ENCODE peak calls at places on chromosomes 12 and 14, in eight cellular contexts. One of them, this sample, is unnamed.
A peak's percentile ranks its signal among the peaks of the same experiment; 100 is the strongest.

GRCh38 chr12:102314821-102315220 is 117.2 kb upstream of the PMCH start:
- DNase-seq in BJ: no peak
- DNase-seq in psoas muscle: no peak
- DNase-seq in left lung: no peak
- DNase-seq in suprapubic skin: no peak
- DNase-seq in IMR-90: peak; percentile 50
- DNase-seq in NB4: no peak
- DNase-seq in lower leg skin: no peak
- DNase-seq in this sample: no peak

GRCh38 chr12:6552140-6552551 is 3.7 kb downstream of the IFFO1 start:
- DNase-seq in BJ: no peak
- DNase-seq in psoas muscle: peak; percentile 82
- DNase-seq in left lung: peak; percentile 55
- DNase-seq in suprapubic skin: no peak
- DNase-seq in IMR-90: no peak
- DNase-seq in NB4: no peak
- DNase-seq in lower leg skin: no peak
- DNase-seq in this sample: no peak

GRCh38 chr14:64324461-64325255 is 30.5 kb upstream of the ESR2 start:
- DNase-seq in BJ: no peak
- DNase-seq in psoas muscle: no peak
- DNase-seq in left lung: no peak
- DNase-seq in suprapubic skin: no peak
- DNase-seq in IMR-90: peak; percentile 56
- DNase-seq in NB4: no peak
- DNase-seq in lower leg skin: no peak
- DNase-seq in this sample: peak; percentile 55

GRCh38 chr14:56896231-56896630 is 86.0 kb upstream of the OTX2 start:
- DNase-seq in BJ: no peak
- DNase-seq in psoas muscle: no peak
- DNase-seq in left lung: no peak
- DNase-seq in suprapubic skin: no peak
- DNase-seq in IMR-90: no peak
- DNase-seq in NB4: no peak
- DNase-seq in lower leg skin: no peak
- DNase-seq in this sample: no peak

GRCh38 chr12:46430340-46430948 is 57.9 kb upstream of the SLC38A2 start:
- DNase-seq in BJ: peak; percentile 48
- DNase-seq in psoas muscle: no peak
- DNase-seq in left lung: no peak
- DNase-seq in suprapubic skin: no peak
- DNase-seq in IMR-90: peak; percentile 89
- DNase-seq in NB4: peak; percentile 73
- DNase-seq in lower leg skin: no peak
- DNase-seq in this sample: peak; percentile 89

GRCh38 chr12:49515266-49515665 is 23.6 kb upstream of the KCNH3 start:
- DNase-seq in BJ: peak; percentile 13
- DNase-seq in psoas muscle: no peak
- DNase-seq in left lung: no peak
- DNase-seq in suprapubic skin: no peak
- DNase-seq in IMR-90: peak; percentile 90
- DNase-seq in NB4: peak; percentile 20
- DNase-seq in lower leg skin: no peak
- DNase-seq in this sample: peak; percentile 85

GRCh38 chr12:55072093-55072492 is 52.3 kb downstream of the NEUROD4 start:
- DNase-seq in BJ: no peak
- DNase-seq in psoas muscle: peak; percentile 25
- DNase-seq in left lung: peak; percentile 81
- DNase-seq in suprapubic skin: no peak
- DNase-seq in IMR-90: no peak
- DNase-seq in NB4: peak; percentile 65
- DNase-seq in lower leg skin: peak; percentile 15
- DNase-seq in this sample: peak; percentile 15

GRCh38 chr14:80434574-80435321 is 223.4 kb upstream of the DIO2 start:
- DNase-seq in BJ: no peak
- DNase-seq in psoas muscle: no peak
- DNase-seq in left lung: no peak
- DNase-seq in suprapubic skin: no peak
- DNase-seq in IMR-90: peak; percentile 45
- DNase-seq in NB4: no peak
- DNase-seq in lower leg skin: no peak
- DNase-seq in this sample: peak; percentile 17

GRCh38 chr14:93303659-93304058 is 29.2 kb downstream of the BTBD7 start:
- DNase-seq in BJ: no peak
- DNase-seq in psoas muscle: no peak
- DNase-seq in left lung: no peak
- DNase-seq in suprapubic skin: no peak
- DNase-seq in IMR-90: no peak
- DNase-seq in NB4: no peak
- DNase-seq in lower leg skin: no peak
- DNase-seq in this sample: no peak

GRCh38 chr12:43291516-43291915 is 260.5 kb downstream of the ADAMTS20 start:
- DNase-seq in BJ: no peak
- DNase-seq in psoas muscle: no peak
- DNase-seq in left lung: no peak
- DNase-seq in suprapubic skin: no peak
- DNase-seq in IMR-90: peak; percentile 88
- DNase-seq in NB4: no peak
- DNase-seq in lower leg skin: no peak
- DNase-seq in this sample: peak; percentile 80

GRCh38 chr12:132700212-132700913 is 10.3 kb upstream of the PGAM5 start:
- DNase-seq in BJ: peak; percentile 8
- DNase-seq in psoas muscle: no peak
- DNase-seq in left lung: peak; percentile 13
- DNase-seq in suprapubic skin: no peak
- DNase-seq in IMR-90: peak; percentile 35
- DNase-seq in NB4: no peak
- DNase-seq in lower leg skin: no peak
- DNase-seq in this sample: peak; percentile 63

GRCh38 chr12:34398706-34399630 is 376.7 kb downstream of the ALG10 start:
- DNase-seq in BJ: no peak
- DNase-seq in psoas muscle: peak; percentile 4
- DNase-seq in left lung: peak; percentile 51
- DNase-seq in suprapubic skin: peak; percentile 43
- DNase-seq in IMR-90: no peak
- DNase-seq in NB4: no peak
- DNase-seq in lower leg skin: peak; percentile 7
- DNase-seq in this sample: no peak

GRCh38 chr14:21524575-21525518 is 1.3 kb downstream of the SALL2 start:
- DNase-seq in BJ: no peak
- DNase-seq in psoas muscle: no peak
- DNase-seq in left lung: no peak
- DNase-seq in suprapubic skin: no peak
- DNase-seq in IMR-90: no peak
- DNase-seq in NB4: no peak
- DNase-seq in lower leg skin: no peak
- DNase-seq in this sample: no peak
- H3K4me3 ChIP-seq in BJ: peak overlapping the region; percentile 88
- H3K4me3 ChIP-seq in psoas muscle: peak overlapping the region; percentile 68
- H3K4me3 ChIP-seq in left lung: peak overlapping the region; percentile 53
- H3K4me3 ChIP-seq in suprapubic skin: peak overlapping the region; percentile 78
- H3K4me3 ChIP-seq in IMR-90: peak overlapping the region; percentile 100
- H3K4me3 ChIP-seq in NB4: no peak overlapping the region
- H3K4me3 ChIP-seq in lower leg skin: no peak overlapping the region
- H3K4me3 ChIP-seq in this sample: peak overlapping the region; percentile 62

GRCh38 chr12:16165506-16165905 is 112.0 kb downstream of the SLC15A5 start:
- DNase-seq in BJ: no peak
- DNase-seq in psoas muscle: peak; percentile 40
- DNase-seq in left lung: no peak
- DNase-seq in suprapubic skin: peak; percentile 58
- DNase-seq in IMR-90: peak; percentile 47
- DNase-seq in NB4: peak; percentile 49
- DNase-seq in lower leg skin: peak; percentile 39
- DNase-seq in this sample: peak; percentile 78
- TF ChIP-seq CTCF in BJ: peak; percentile 62
- TF ChIP-seq CTCF in psoas muscle: peak; percentile 10
- TF ChIP-seq CTCF in left lung: peak; percentile 44
- TF ChIP-seq CTCF in suprapubic skin: peak; percentile 19
- TF ChIP-seq CTCF in IMR-90: peak; percentile 68
- TF ChIP-seq CTCF in NB4: peak; percentile 38
- TF ChIP-seq CTCF in lower leg skin: no peak
- TF ChIP-seq CTCF in this sample: peak; percentile 68

GRCh38 chr12:107912421-107913004 is 138.0 kb downstream of the ASCL4 start:
- DNase-seq in BJ: no peak
- DNase-seq in psoas muscle: peak; percentile 23
- DNase-seq in left lung: peak; percentile 84
- DNase-seq in suprapubic skin: no peak
- DNase-seq in IMR-90: no peak
- DNase-seq in NB4: peak; percentile 66
- DNase-seq in lower leg skin: peak; percentile 42
- DNase-seq in this sample: peak; percentile 25
- H3K4me3 ChIP-seq in BJ: no peak overlapping the region
- H3K4me3 ChIP-seq in psoas muscle: no peak overlapping the region
- H3K4me3 ChIP-seq in left lung: no peak overlapping the region
- H3K4me3 ChIP-seq in suprapubic skin: peak overlapping the region; percentile 14
- H3K4me3 ChIP-seq in IMR-90: no peak overlapping the region
- H3K4me3 ChIP-seq in NB4: no peak overlapping the region
- H3K4me3 ChIP-seq in lower leg skin: no peak overlapping the region
- H3K4me3 ChIP-seq in this sample: no peak overlapping the region

DNA sequence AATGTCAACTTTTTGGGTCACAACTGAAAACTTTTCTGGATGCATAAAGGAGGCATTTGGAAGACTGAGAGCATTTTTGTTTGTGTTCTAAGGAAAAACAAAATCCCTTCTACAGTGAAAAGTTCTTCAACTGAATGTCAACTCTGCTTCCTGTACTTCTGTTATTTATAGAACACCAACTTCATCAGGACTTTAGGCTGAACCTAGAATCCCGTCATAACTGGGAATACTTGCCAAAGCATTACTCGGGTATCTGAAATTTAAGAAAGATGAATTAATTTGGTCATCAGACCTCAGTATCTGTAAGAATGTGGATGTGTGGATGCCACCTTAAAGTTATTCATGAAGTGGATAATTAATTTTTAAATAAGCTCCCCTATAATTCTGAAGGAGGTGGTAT is 73.2 kb downstream of the FERMT2 start:
- DNase-seq in BJ: no peak
- DNase-seq in psoas muscle: no peak
- DNase-seq in left lung: no peak
- DNase-seq in suprapubic skin: no peak
- DNase-seq in IMR-90: peak; percentile 72
- DNase-seq in NB4: no peak
- DNase-seq in lower leg skin: no peak
- DNase-seq in this sample: peak; percentile 69
- TF ChIP-seq CTCF in BJ: no peak
- TF ChIP-seq CTCF in psoas muscle: no peak
- TF ChIP-seq CTCF in left lung: no peak
- TF ChIP-seq CTCF in suprapubic skin: no peak
- TF ChIP-seq CTCF in IMR-90: no peak
- TF ChIP-seq CTCF in NB4: no peak
- TF ChIP-seq CTCF in lower leg skin: no peak
- TF ChIP-seq CTCF in this sample: no peak

DNA sequence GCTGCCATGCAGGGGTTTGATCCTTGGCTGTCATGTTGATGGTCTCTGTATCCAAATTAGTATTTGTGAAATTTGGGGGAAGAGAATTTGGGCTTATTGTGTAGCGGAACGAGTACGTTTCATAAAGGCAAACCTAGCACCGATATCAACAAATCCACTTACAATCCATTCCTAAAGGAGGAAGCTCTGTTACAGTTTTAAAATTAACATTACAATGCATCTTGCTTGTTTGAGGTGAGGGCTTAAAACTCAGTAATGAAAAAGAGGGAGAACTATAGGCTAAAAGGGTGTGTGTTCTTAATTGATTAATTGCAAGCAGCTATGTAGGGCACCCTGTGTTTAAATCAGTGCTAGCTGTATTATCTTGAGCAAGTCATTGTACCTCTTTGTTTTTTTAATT is 13.7 kb downstream of the RASSF3 start:
- DNase-seq in BJ: no peak
- DNase-seq in psoas muscle: no peak
- DNase-seq in left lung: no peak
- DNase-seq in suprapubic skin: no peak
- DNase-seq in IMR-90: no peak
- DNase-seq in NB4: no peak
- DNase-seq in lower leg skin: no peak
- DNase-seq in this sample: no peak
- H3K4me3 ChIP-seq in BJ: no peak overlapping the region
- H3K4me3 ChIP-seq in psoas muscle: no peak overlapping the region
- H3K4me3 ChIP-seq in left lung: no peak overlapping the region
- H3K4me3 ChIP-seq in suprapubic skin: no peak overlapping the region
- H3K4me3 ChIP-seq in IMR-90: no peak overlapping the region
- H3K4me3 ChIP-seq in NB4: no peak overlapping the region
- H3K4me3 ChIP-seq in lower leg skin: no peak overlapping the region
- H3K4me3 ChIP-seq in this sample: no peak overlapping the region

GRCh38 chr12:71371132-71371531 is 68.5 kb upstream of the LGR5 start:
- DNase-seq in BJ: no peak
- DNase-seq in psoas muscle: no peak
- DNase-seq in left lung: no peak
- DNase-seq in suprapubic skin: no peak
- DNase-seq in IMR-90: no peak
- DNase-seq in NB4: peak; percentile 28
- DNase-seq in lower leg skin: no peak
- DNase-seq in this sample: peak; percentile 28
- TF ChIP-seq CTCF in BJ: no peak
- TF ChIP-seq CTCF in psoas muscle: no peak
- TF ChIP-seq CTCF in left lung: no peak
- TF ChIP-seq CTCF in suprapubic skin: no peak
- TF ChIP-seq CTCF in IMR-90: no peak
- TF ChIP-seq CTCF in NB4: no peak
- TF ChIP-seq CTCF in lower leg skin: no peak
- TF ChIP-seq CTCF in this sample: peak; percentile 16

GRCh38 chr14:104138891-104139459 is 588 bp downstream of the KIF26A start:
- DNase-seq in BJ: no peak
- DNase-seq in psoas muscle: peak; percentile 12
- DNase-seq in left lung: peak; percentile 75
- DNase-seq in suprapubic skin: peak; percentile 62
- DNase-seq in IMR-90: no peak
- DNase-seq in NB4: no peak
- DNase-seq in lower leg skin: no peak
- DNase-seq in this sample: no peak
- H3K4me3 ChIP-seq in BJ: peak overlapping the region; percentile 28
- H3K4me3 ChIP-seq in psoas muscle: peak overlapping the region; percentile 68
- H3K4me3 ChIP-seq in left lung: peak overlapping the region; percentile 50
- H3K4me3 ChIP-seq in suprapubic skin: peak overlapping the region; percentile 57
- H3K4me3 ChIP-seq in IMR-90: no peak overlapping the region
- H3K4me3 ChIP-seq in NB4: no peak overlapping the region
- H3K4me3 ChIP-seq in lower leg skin: peak overlapping the region; percentile 28
- H3K4me3 ChIP-seq in this sample: no peak overlapping the region

This sample was measured in fibroblast of mammary gland.